ENCODE peak calls at places on chromosomes 2 and 18, in four cellular contexts. One of them, this sample, is unnamed.

GRCh38 chr2:54665436-54665856 is 58.0 kb upstream of the EML6 start:
- DNase-seq in endothelial cell of umbilical vein: peak
- DNase-seq in SK-N-SH: peak
- DNase-seq in H1: peak
- DNase-seq in this sample: no peak

GRCh38 chr2:118835739-118836410 is 11.6 kb downstream of the EN1 start:
- DNase-seq in H1: no peak
- DNase-seq in SK-N-SH: no peak
- DNase-seq in endothelial cell of umbilical vein: no peak
- DNase-seq in this sample: peak

GRCh38 chr2:66239655-66240054 is 195.3 kb upstream of the MEIS1 start:
- DNase-seq in endothelial cell of umbilical vein: no peak
- DNase-seq in SK-N-SH: no peak
- DNase-seq in H1: no peak
- DNase-seq in this sample: no peak

GRCh38 chr2:119480718-119481142 is 43.6 kb downstream of the SCTR start:
- DNase-seq in SK-N-SH: no peak
- DNase-seq in endothelial cell of umbilical vein: no peak
- DNase-seq in H1: peak
- DNase-seq in this sample: no peak

GRCh38 chr2:33213244-33213643 is 263.2 kb upstream of the RASGRP3 start:
- DNase-seq in H1: no peak
- DNase-seq in endothelial cell of umbilical vein: peak
- DNase-seq in SK-N-SH: no peak
- DNase-seq in this sample: no peak

GRCh38 chr2:131588152-131588873 is 60.6 kb downstream of the CCDC74A start:
- DNase-seq in SK-N-SH: no peak
- DNase-seq in H1: no peak
- DNase-seq in endothelial cell of umbilical vein: no peak
- DNase-seq in this sample: no peak

GRCh38 chr2:3662239-3662638 is 4.2 kb downstream of the ALLC start:
- DNase-seq in endothelial cell of umbilical vein: no peak
- DNase-seq in H1: no peak
- DNase-seq in SK-N-SH: no peak
- DNase-seq in this sample: peak

GRCh38 chr2:20573611-20574422 is 77.1 kb downstream of the HS1BP3 start:
- DNase-seq in SK-N-SH: no peak
- DNase-seq in H1: no peak
- DNase-seq in endothelial cell of umbilical vein: peak
- DNase-seq in this sample: no peak

GRCh38 chr18:8898990-8899389 is 193.6 kb downstream of the MTCL1 start:
- DNase-seq in H1: no peak
- DNase-seq in SK-N-SH: no peak
- DNase-seq in endothelial cell of umbilical vein: no peak
- DNase-seq in this sample: no peak

GRCh38 chr2:196131949-196132925 is 39.1 kb downstream of the STK17B start:
- DNase-seq in endothelial cell of umbilical vein: no peak
- DNase-seq in SK-N-SH: no peak
- DNase-seq in H1: no peak
- DNase-seq in this sample: no peak

GRCh38 chr18:79458131-79458838 is 62.6 kb downstream of the NFATC1 start:
- DNase-seq in endothelial cell of umbilical vein: peak
- DNase-seq in H1: no peak
- DNase-seq in SK-N-SH: no peak
- DNase-seq in this sample: no peak

GRCh38 chr2:69077224-69077953 is 64.4 kb downstream of the ANTXR1 start:
- DNase-seq in H1: no peak
- DNase-seq in endothelial cell of umbilical vein: no peak
- DNase-seq in SK-N-SH: no peak
- DNase-seq in this sample: no peak

GRCh38 chr2:85621338-85621737 is 5.4 kb downstream of the USP39 start:
- DNase-seq in SK-N-SH: no peak
- DNase-seq in endothelial cell of umbilical vein: no peak
- DNase-seq in H1: no peak
- DNase-seq in this sample: no peak

GRCh38 chr2:164678750-164679149 is 57.5 kb upstream of the GRB14 start:
- DNase-seq in endothelial cell of umbilical vein: no peak
- DNase-seq in H1: no peak
- DNase-seq in SK-N-SH: no peak
- DNase-seq in this sample: no peak

GRCh38 chr2:224927671-224928173 is 114.5 kb downstream of the DOCK10 start:
- DNase-seq in endothelial cell of umbilical vein: peak
- DNase-seq in H1: no peak
- DNase-seq in SK-N-SH: no peak
- DNase-seq in this sample: peak

GRCh38 chr2:160932960-160933359 is 227.3 kb upstream of the TANK start:
- DNase-seq in endothelial cell of umbilical vein: no peak
- DNase-seq in H1: no peak
- DNase-seq in SK-N-SH: no peak
- DNase-seq in this sample: no peak

GRCh38 chr2:61898810-61899209 is 6.7 kb upstream of the COMMD1 start:
- DNase-seq in H1: no peak
- DNase-seq in SK-N-SH: peak
- DNase-seq in endothelial cell of umbilical vein: peak
- DNase-seq in this sample: no peak

GRCh38 chr2:203534486-203535077 is 519 bp downstream of the RAPH1 start:
- DNase-seq in H1: no peak
- DNase-seq in SK-N-SH: peak
- DNase-seq in endothelial cell of umbilical vein: no peak
- DNase-seq in this sample: peak

GRCh38 chr2:55384786-55385185 is 34.9 kb downstream of the CCDC88A start:
- DNase-seq in endothelial cell of umbilical vein: no peak
- DNase-seq in H1: no peak
- DNase-seq in SK-N-SH: no peak
- DNase-seq in this sample: no peak

GRCh38 chr18:55607763-55608162 is 19.8 kb upstream of the TCF4 start:
- DNase-seq in H1: no peak
- DNase-seq in endothelial cell of umbilical vein: no peak
- DNase-seq in SK-N-SH: no peak
- DNase-seq in this sample: no peak

GRCh38 chr2:99597616-99598015 is 107.8 kb upstream of the REV1 start:
- DNase-seq in H1: no peak
- DNase-seq in SK-N-SH: no peak
- DNase-seq in endothelial cell of umbilical vein: no peak
- DNase-seq in this sample: no peak

GRCh38 chr2:124995185-124995912 is 970.3 kb downstream of the CNTNAP5 start:
- DNase-seq in SK-N-SH: no peak
- DNase-seq in H1: peak
- DNase-seq in endothelial cell of umbilical vein: no peak
- DNase-seq in this sample: no peak

GRCh38 chr2:18930977-18931376 is 341.6 kb upstream of the NT5C1B start:
- DNase-seq in endothelial cell of umbilical vein: no peak
- DNase-seq in SK-N-SH: peak
- DNase-seq in H1: no peak
- DNase-seq in this sample: no peak

GRCh38 chr2:18926633-18927524 is 337.5 kb upstream of the NT5C1B start:
- DNase-seq in SK-N-SH: no peak
- DNase-seq in endothelial cell of umbilical vein: no peak
- DNase-seq in H1: no peak
- DNase-seq in this sample: no peak

GRCh38 chr2:18932864-18933263 is 343.5 kb upstream of the NT5C1B start:
- DNase-seq in SK-N-SH: no peak
- DNase-seq in endothelial cell of umbilical vein: peak
- DNase-seq in H1: no peak
- DNase-seq in this sample: no peak

GRCh38 chr2:18924905-18925691 is 335.7 kb upstream of the NT5C1B start:
- DNase-seq in SK-N-SH: no peak
- DNase-seq in endothelial cell of umbilical vein: no peak
- DNase-seq in H1: no peak
- DNase-seq in this sample: no peak

DNA sequence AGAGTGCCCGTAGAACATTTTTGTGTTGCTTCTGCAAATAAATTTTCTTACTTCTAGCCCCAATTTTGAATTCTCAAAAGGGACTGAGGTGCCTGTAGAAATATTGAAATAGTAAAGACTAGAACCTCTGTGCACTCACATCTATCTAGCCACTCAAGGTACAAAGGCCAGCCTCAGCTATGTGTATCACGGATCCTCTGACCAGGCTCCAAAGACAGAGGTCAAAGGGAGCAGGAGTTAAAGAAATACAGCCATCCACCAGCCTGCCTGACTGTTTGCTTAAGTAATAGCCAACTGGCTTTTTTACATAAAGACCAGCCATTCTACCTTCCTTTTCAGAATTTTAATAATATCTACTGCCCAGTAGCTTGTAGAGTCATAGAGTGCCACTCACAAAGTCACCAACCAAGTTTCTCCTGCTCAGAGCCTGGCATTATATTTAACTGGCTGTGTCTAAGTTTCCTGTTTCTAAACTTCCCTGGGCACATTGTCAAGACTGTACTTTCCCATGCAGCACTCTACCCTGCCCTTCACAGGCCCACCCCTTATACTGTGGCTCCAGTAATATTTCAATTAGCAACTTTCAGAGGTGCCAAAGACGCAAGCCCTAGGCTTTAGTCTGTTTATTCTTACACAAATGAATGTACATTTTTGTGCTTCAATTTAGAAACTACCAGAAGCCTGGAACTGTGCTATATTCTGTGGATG is 338.3 kb upstream of the NT5C1B start:
- DNase-seq in H1: no peak
- DNase-seq in SK-N-SH: no peak
- DNase-seq in endothelial cell of umbilical vein: no peak
- DNase-seq in this sample: no peak
- TF ChIP-seq POLR2AphosphoS5 in H1: no peak
- TF ChIP-seq POLR2AphosphoS5 in SK-N-SH: no peak
- TF ChIP-seq POLR2AphosphoS5 in endothelial cell of umbilical vein: no peak
- TF ChIP-seq POLR2AphosphoS5 in this sample: no peak

GRCh38 chr2:137838255-137839092 is 125.8 kb upstream of the HNMT start:
- DNase-seq in SK-N-SH: peak
- DNase-seq in endothelial cell of umbilical vein: peak
- DNase-seq in H1: no peak
- DNase-seq in this sample: no peak

GRCh38 chr2:137845422-137845821 is 118.9 kb upstream of the HNMT start:
- DNase-seq in SK-N-SH: no peak
- DNase-seq in H1: no peak
- DNase-seq in endothelial cell of umbilical vein: no peak
- DNase-seq in this sample: no peak

GRCh38 chr2:137846993-137847392 is 117.3 kb upstream of the HNMT start:
- DNase-seq in endothelial cell of umbilical vein: no peak
- DNase-seq in SK-N-SH: no peak
- DNase-seq in H1: no peak
- DNase-seq in this sample: no peak

GRCh38 chr2:137842430-137842829 is 121.8 kb upstream of the HNMT start:
- DNase-seq in H1: no peak
- DNase-seq in SK-N-SH: no peak
- DNase-seq in endothelial cell of umbilical vein: no peak
- DNase-seq in this sample: no peak

DNA sequence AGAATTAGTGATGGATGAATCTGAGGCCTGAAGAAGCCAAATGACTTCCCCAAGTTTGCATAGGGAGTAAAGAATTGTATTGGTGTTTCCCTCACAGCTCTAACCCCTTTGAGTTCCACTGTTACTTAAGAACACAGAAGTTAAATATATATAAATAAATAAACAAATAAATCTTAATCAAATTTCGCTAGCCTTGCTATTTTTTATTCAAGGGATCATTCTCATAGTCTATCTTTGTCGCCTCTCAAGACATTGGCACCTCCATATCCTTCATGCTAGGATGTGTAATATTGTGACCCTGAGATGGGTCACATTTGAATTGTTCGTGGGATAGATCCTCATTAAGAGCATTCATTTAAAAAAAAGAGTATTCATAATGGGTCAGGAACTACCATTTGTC is 121.3 kb upstream of the HNMT start:
- DNase-seq in endothelial cell of umbilical vein: no peak
- DNase-seq in SK-N-SH: no peak
- DNase-seq in H1: no peak
- DNase-seq in this sample: no peak
- TF ChIP-seq POLR2AphosphoS5 in endothelial cell of umbilical vein: no peak
- TF ChIP-seq POLR2AphosphoS5 in SK-N-SH: no peak
- TF ChIP-seq POLR2AphosphoS5 in H1: no peak
- TF ChIP-seq POLR2AphosphoS5 in this sample: no peak

GRCh38 chr18:36296591-36297418 is 708 bp upstream of the FHOD3 start:
- DNase-seq in H1: peak
- DNase-seq in SK-N-SH: peak
- DNase-seq in endothelial cell of umbilical vein: peak
- DNase-seq in this sample: no peak
- TF ChIP-seq POLR2AphosphoS5 in H1: peak
- TF ChIP-seq POLR2AphosphoS5 in SK-N-SH: no peak
- TF ChIP-seq POLR2AphosphoS5 in endothelial cell of umbilical vein: no peak
- TF ChIP-seq POLR2AphosphoS5 in this sample: no peak

GRCh38 chr2:23513881-23514793 is 129.2 kb downstream of the KLHL29 start:
- DNase-seq in SK-N-SH: no peak
- DNase-seq in endothelial cell of umbilical vein: no peak
- DNase-seq in H1: no peak
- DNase-seq in this sample: no peak
- TF ChIP-seq POLR2AphosphoS5 in SK-N-SH: no peak
- TF ChIP-seq POLR2AphosphoS5 in endothelial cell of umbilical vein: no peak
- TF ChIP-seq POLR2AphosphoS5 in H1: no peak
- TF ChIP-seq POLR2AphosphoS5 in this sample: no peak

DNA sequence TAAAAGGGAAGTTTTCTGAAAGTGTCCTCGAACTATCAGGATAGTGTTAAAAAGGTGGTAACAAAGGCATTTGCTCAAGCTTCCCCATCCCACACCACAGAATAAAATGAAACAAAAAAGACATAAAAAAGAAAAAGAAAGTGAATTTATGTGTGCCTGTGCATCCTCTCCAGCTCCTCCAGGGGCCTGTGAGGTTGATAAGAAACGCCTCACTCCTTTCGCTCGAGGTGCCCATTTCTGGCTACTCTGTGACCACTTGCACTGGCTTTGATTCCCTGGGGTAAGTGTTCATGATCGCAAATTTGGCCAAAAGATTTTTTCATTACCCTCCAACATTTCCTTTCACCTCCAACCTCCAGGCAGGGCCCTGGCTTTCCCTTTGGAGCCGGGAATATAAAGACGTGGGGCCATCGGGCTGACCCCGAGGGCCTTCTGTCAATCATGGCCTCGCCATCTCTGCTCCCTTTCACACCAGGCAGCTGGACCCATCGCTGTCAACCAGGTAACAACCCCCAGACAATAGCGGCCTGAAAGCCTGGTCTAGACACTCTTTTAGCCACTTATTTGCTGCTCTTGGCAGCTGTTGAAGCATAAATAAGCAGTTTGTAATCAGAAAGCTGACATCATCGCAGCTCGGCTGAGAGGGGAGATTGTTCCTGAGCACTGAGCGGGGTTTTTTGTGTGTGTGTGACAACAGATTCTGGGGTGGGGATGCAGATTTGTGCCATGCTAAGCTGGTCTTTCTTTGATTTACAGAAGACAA is 423.8 kb upstream of the POU3F3 start:
- DNase-seq in endothelial cell of umbilical vein: no peak
- DNase-seq in H1: no peak
- DNase-seq in SK-N-SH: no peak
- DNase-seq in this sample: no peak
- TF ChIP-seq POLR2AphosphoS5 in endothelial cell of umbilical vein: no peak
- TF ChIP-seq POLR2AphosphoS5 in H1: no peak
- TF ChIP-seq POLR2AphosphoS5 in SK-N-SH: no peak
- TF ChIP-seq POLR2AphosphoS5 in this sample: no peak

This sample was measured in spleen.